ENCODE peak calls at places on chromosomes 12 and 14, in seven cellular contexts. N, M, G, E, T, D and Y are unnamed samples.

GRCh38 chr12:114611145-114612018 is 72.6 kb downstream of the TBX3 start:
- DNase-seq in G (no peak), E (no peak), T (no peak), M (no peak), N (no peak), D (peak), Y (no peak)

GRCh38 chr14:30656190-30656632 is 34.1 kb downstream of the SCFD1 start:
- DNase-seq in N (peak), G (peak), E (peak), D (peak), M (peak), T (no peak), Y (peak)

GRCh38 chr12:122886851-122887816 is 8.8 kb downstream of the VPS37B start:
- DNase-seq in T (peak), E (no peak), D (no peak), M (no peak), N (peak), G (no peak), Y (no peak)

GRCh38 chr14:101276309-101277091 is 284.8 kb upstream of the DIO3 start:
- DNase-seq in D (no peak), N (no peak), G (no peak), M (no peak), T (no peak), E (no peak), Y (no peak)

GRCh38 chr12:89348894-89349669 is 3.2 kb downstream of the DUSP6 start:
- DNase-seq in T (no peak), M (no peak), N (no peak), D (no peak), G (no peak), E (no peak), Y (no peak)

GRCh38 chr14:79510659-79511058 is 700.6 kb downstream of the DIO2 start:
- DNase-seq in T (no peak), N (peak), G (no peak), D (no peak), M (no peak), E (peak), Y (peak)

GRCh38 chr12:48003226-48004038 is 844 bp downstream of the COL2A1 start:
- DNase-seq in E (peak), D (no peak), T (no peak), G (peak), M (no peak), N (no peak), Y (no peak)

GRCh38 chr12:48788852-48789775 is at the start of gene ADCY6:
- DNase-seq in G (peak), E (peak), N (peak), T (no peak), M (peak), D (peak), Y (peak)

GRCh38 chr12:31797230-31797872 is 68.5 kb upstream of the AMN1 start:
- DNase-seq in M (no peak), T (no peak), N (no peak), E (no peak), D (no peak), G (no peak), Y (no peak)

GRCh38 chr12:5967645-5968415 is 22.8 kb upstream of the ANO2 start:
- DNase-seq in M (no peak), D (no peak), E (no peak), T (no peak), G (no peak), N (no peak), Y (no peak)

GRCh38 chr12:103947871-103948555 is 17.7 kb upstream of the TDG start:
- DNase-seq in M (no peak), N (no peak), D (no peak), E (no peak), T (no peak), G (no peak), Y (no peak)

GRCh38 chr12:57031228-57031670 is 14.9 kb upstream of the TAC3 start:
- DNase-seq in D (peak), N (no peak), G (peak), T (no peak), M (peak), E (no peak), Y (peak)

GRCh38 chr14:76647699-76648298 is 113.5 kb upstream of the VASH1 start:
- DNase-seq in E (peak), T (no peak), D (peak), G (peak), N (peak), M (peak), Y (peak)

GRCh38 chr12:101697197-101697929 is at the start of gene CHPT1:
- DNase-seq in E (peak), M (peak), N (peak), D (peak), G (peak), T (peak), Y (peak)

GRCh38 chr12:46722737-46723136 is 103.1 kb downstream of the SLC38A4 start:
- DNase-seq in T (no peak), N (peak), M (no peak), D (no peak), G (no peak), E (peak), Y (no peak)

GRCh38 chr12:116916714-116917114 is 6.0 kb downstream of the FBXW8 start:
- DNase-seq in G (peak), M (no peak), T (peak), E (peak), D (peak), N (peak), Y (no peak)

GRCh38 chr12:89494411-89495231 is 30.0 kb downstream of the GALNT4 start:
- DNase-seq in N (peak), E (peak), D (no peak), G (no peak), M (no peak), T (peak), Y (no peak)

GRCh38 chr14:92603309-92604257 is 90.0 kb downstream of the RIN3 start:
- DNase-seq in G (peak), D (no peak), M (peak), T (no peak), E (peak), N (peak), Y (peak)

GRCh38 chr14:35435177-35435576 is 30.6 kb upstream of the NFKBIA start:
- DNase-seq in N (peak), G (no peak), E (no peak), T (no peak), D (no peak), M (no peak), Y (no peak)

GRCh38 chr12:24681570-24681969 is 267.3 kb downstream of the BCAT1 start:
- DNase-seq in N (no peak), M (no peak), T (no peak), E (no peak), D (no peak), G (no peak), Y (no peak)

GRCh38 chr14:73173092-73173735 is 36.9 kb downstream of the PSEN1 start:
- DNase-seq in T (no peak), E (peak), M (peak), N (peak), G (peak), D (peak), Y (peak)

GRCh38 chr14:58677525-58677924 is 39.8 kb downstream of the DACT1 start:
- DNase-seq in N (no peak), T (no peak), D (no peak), M (no peak), G (no peak), E (no peak), Y (no peak)

GRCh38 chr12:122385171-122386041 is 37.1 kb downstream of the CLIP1 start:
- DNase-seq in G (peak), M (no peak), T (no peak), E (no peak), D (no peak), N (no peak), Y (no peak)

GRCh38 chr12:78568326-78569020 is 296.1 kb upstream of the SYT1 start:
- DNase-seq in E (peak), G (no peak), D (no peak), N (peak), M (no peak), T (no peak), Y (peak)

GRCh38 chr12:29957835-29958234 is 174.1 kb upstream of the TMTC1 start:
- DNase-seq in G (no peak), N (peak), T (no peak), D (no peak), M (no peak), E (peak), Y (no peak)

GRCh38 chr12:69595689-69596088 is 10.4 kb downstream of the CCT2 start:
- DNase-seq in T (no peak), E (no peak), N (no peak), G (no peak), M (no peak), D (no peak), Y (no peak)